ENCODE peak calls at places on chromosomes 3 and 15, in eight cellular contexts. M, Z, C, F, E, O, P and U are unnamed samples. For H3K4me1, the result is how much of the 10 kb centered on the place peaks cover.

GRCh38 chr15:71687902-71688508 is 122.3 kb upstream of the NR2E3 start:
- DNase-seq in E (no peak), C (no peak), O (no peak), P (no peak), M (no peak), F (no peak), Z (no peak), U (no peak)

GRCh38 chr3:40055956-40056355 is 246.5 kb downstream of the MYRIP start:
- DNase-seq in F (no peak), O (no peak), P (no peak), Z (no peak), C (no peak), E (no peak), M (no peak), U (no peak)

GRCh38 chr3:59451800-59452741 is 402.2 kb upstream of the CFAP20DC start:
- DNase-seq in C (no peak), Z (no peak), P (no peak), F (no peak), M (no peak), O (no peak), E (no peak), U (no peak)

GRCh38 chr3:136381051-136381450 is 130.9 kb downstream of the PCCB start:
- DNase-seq in P (no peak), M (no peak), C (no peak), Z (no peak), E (no peak), F (no peak), O (no peak), U (no peak)

GRCh38 chr3:149479621-149480325 is 5.3 kb downstream of the TM4SF4 start:
- DNase-seq in Z (no peak), F (no peak), O (no peak), C (no peak), M (no peak), E (no peak), P (no peak), U (no peak)

GRCh38 chr3:22887664-22888291 is 315.3 kb upstream of the UBE2E2 start:
- DNase-seq in P (no peak), O (no peak), M (peak), E (no peak), Z (no peak), F (no peak), C (peak), U (no peak)

GRCh38 chr15:99998661-99999101 is 265.4 kb upstream of the LYSMD4 start:
- DNase-seq in Z (no peak), E (peak), P (no peak), F (no peak), C (no peak), M (peak), O (no peak), U (peak)

GRCh38 chr3:10700821-10701220 is 115.2 kb upstream of the SLC6A11 start:
- DNase-seq in F (no peak), E (no peak), Z (no peak), P (no peak), M (no peak), C (no peak), O (no peak), U (no peak)

GRCh38 chr3:117722856-117723255 is 1013.3 kb downstream of the TUSC7 start:
- DNase-seq in E (no peak), Z (no peak), C (no peak), F (no peak), M (no peak), O (no peak), P (peak), U (no peak)

GRCh38 chr3:53174346-53175250 is 13.6 kb downstream of the PRKCD start:
- DNase-seq in F (no peak), C (no peak), Z (no peak), M (no peak), O (no peak), P (no peak), E (no peak), U (no peak)

GRCh38 chr3:166195808-166196207 is 358.6 kb upstream of the BCHE start:
- DNase-seq in F (no peak), Z (no peak), E (no peak), C (no peak), O (no peak), P (no peak), M (no peak), U (no peak)

GRCh38 chr3:59266551-59266950 is 216.7 kb upstream of the CFAP20DC start:
- DNase-seq in C (no peak), M (no peak), F (no peak), O (no peak), P (no peak), Z (no peak), E (no peak), U (no peak)

GRCh38 chr3:111695584-111696213 is 100.6 kb upstream of the ZBED2 start:
- DNase-seq in Z (no peak), C (no peak), F (no peak), E (no peak), O (no peak), M (no peak), P (no peak), U (no peak)

GRCh38 chr3:47984089-47984759 is 32.0 kb downstream of the MAP4 start:
- DNase-seq in C (no peak), O (no peak), F (no peak), Z (no peak), M (peak), E (no peak), P (no peak), U (no peak)

GRCh38 chr15:62912808-62913207 is 129.7 kb upstream of the TPM1 start:
- DNase-seq in F (no peak), E (no peak), Z (no peak), C (no peak), M (no peak), O (no peak), P (no peak), U (no peak)

GRCh38 chr3:72818092-72818721 is 30.0 kb downstream of the SHQ1 start:
- DNase-seq in C (peak), P (no peak), M (peak), Z (no peak), E (no peak), F (no peak), O (no peak), U (no peak)

GRCh38 chr3:38554127-38554827 is 58.1 kb downstream of the EXOG start:
- DNase-seq in M (no peak), F (no peak), C (no peak), Z (no peak), E (peak), O (no peak), P (no peak), U (peak)

GRCh38 chr3:157239082-157239704 is 79.2 kb upstream of the CCNL1 start:
- DNase-seq in C (peak), O (peak), M (peak), E (peak), F (peak), Z (peak), P (peak), U (peak)

GRCh38 chr3:11661827-11662226 is 18.1 kb upstream of the VGLL4 start:
- DNase-seq in M (no peak), F (no peak), O (no peak), Z (no peak), P (no peak), C (no peak), E (no peak), U (no peak)

GRCh38 chr3:9784876-9785443 is 7.3 kb downstream of the TADA3 start:
- DNase-seq in M (no peak), E (no peak), F (no peak), Z (no peak), C (no peak), P (no peak), O (no peak), U (no peak)

GRCh38 chr15:74768771-74769342 is 13.0 kb upstream of the CSK start:
- DNase-seq in O (peak), C (peak), M (peak), Z (peak), E (peak), F (no peak), P (peak), U (peak)

GRCh38 chr3:197468866-197469382 is 86.8 kb downstream of the BDH1 start:
- DNase-seq in M (no peak), Z (no peak), F (no peak), C (peak), O (no peak), E (peak), P (no peak), U (peak)

GRCh38 chr3:130838898-130839572 is 54.8 kb upstream of the ATP2C1 start:
- DNase-seq in P (no peak), Z (no peak), O (no peak), E (no peak), C (no peak), M (no peak), F (no peak), U (no peak)
- H3K4me3 ChIP-seq in P (no peak), Z (no peak), O (no peak), E (no peak), C (no peak), M (no peak), F (peak), U (no peak)

DNA sequence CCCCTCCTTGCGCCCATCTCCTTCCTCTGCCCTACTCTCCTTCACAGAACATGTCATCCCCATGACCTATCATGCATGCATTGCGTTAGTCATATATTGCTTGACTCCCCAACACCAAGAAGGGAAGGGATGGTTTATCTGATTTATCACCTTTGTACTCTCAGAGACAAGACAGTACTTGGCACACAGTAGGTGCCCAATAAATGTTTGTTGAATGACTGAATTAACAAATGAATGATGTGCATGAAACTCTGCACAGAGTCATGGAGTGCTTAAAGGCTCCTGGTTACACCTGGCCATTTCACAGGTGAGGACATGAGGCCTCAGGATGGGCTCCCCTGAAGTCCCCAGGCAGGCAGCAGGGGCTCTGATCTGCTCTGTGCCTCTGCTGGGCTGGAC is 59.6 kb downstream of the IQSEC1 start:
- DNase-seq in C (no peak), M (no peak), E (no peak), F (no peak), O (no peak), P (no peak), Z (no peak), U (no peak)
- H3K4me1 ChIP-seq in C (under half), M (half or more), E (half or more), F (under half), O (under half), P (under half), Z (under half), U (half or more)

GRCh38 chr3:129605593-129606521 is 619 bp downstream of the PLXND1 start:
- DNase-seq in F (peak), O (no peak), C (peak), M (peak), E (peak), P (no peak), Z (peak), U (peak)
- TF ChIP-seq CTCF in F (no peak), O (no peak), C (peak), M (no peak), E (no peak), P (peak), Z (no peak), U (no peak)

DNA sequence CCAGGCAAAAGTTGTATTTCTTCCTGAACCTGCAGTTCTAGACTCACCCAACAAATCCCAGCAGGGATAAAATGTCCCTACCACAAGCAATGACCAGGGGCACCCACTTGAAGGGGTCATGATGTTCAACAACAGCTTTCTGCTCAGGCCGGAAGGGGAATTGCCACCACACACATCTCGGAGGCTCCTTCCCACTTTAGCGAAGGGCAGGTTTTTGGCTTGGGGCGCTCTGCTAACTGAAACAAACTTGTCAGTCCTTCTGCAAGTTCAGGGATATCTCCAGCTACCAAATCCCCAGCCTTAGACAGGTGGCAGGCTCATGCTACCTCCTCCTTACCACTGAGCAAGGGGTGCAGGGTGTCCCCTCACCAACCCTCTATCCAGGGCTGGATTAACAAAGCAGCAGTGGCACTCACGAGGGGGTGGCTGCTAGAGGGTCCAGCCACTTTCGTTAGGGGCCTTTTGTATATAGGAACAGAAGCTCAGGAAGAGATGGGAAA is 2.2 kb downstream of the ADCY5 start:
- DNase-seq in P (no peak), F (no peak), E (no peak), C (no peak), O (no peak), Z (no peak), M (no peak), U (peak)
- H3K4me3 ChIP-seq in P (peak), F (peak), E (peak), C (no peak), O (peak), Z (peak), M (no peak), U (peak)

GRCh38 chr3:185422677-185423076 is 59.7 kb downstream of the MAP3K13 start:
- DNase-seq in M (peak), F (no peak), Z (no peak), C (no peak), P (no peak), O (no peak), E (no peak), U (no peak)

GRCh38 chr3:185423178-185423577 is 60.2 kb downstream of the MAP3K13 start:
- DNase-seq in F (peak), P (no peak), C (no peak), M (peak), O (peak), Z (no peak), E (no peak), U (no peak)

GRCh38 chr3:185424435-185424834 is 61.5 kb downstream of the MAP3K13 start:
- DNase-seq in P (no peak), F (no peak), O (no peak), Z (no peak), E (no peak), M (no peak), C (no peak), U (no peak)

GRCh38 chr3:185421577-185422232 is 58.8 kb downstream of the MAP3K13 start:
- DNase-seq in E (no peak), P (no peak), M (no peak), C (no peak), F (no peak), Z (no peak), O (no peak), U (no peak)

GRCh38 chr3:185420762-185421161 is 57.8 kb downstream of the MAP3K13 start:
- DNase-seq in E (no peak), P (no peak), Z (no peak), O (no peak), M (peak), F (no peak), C (no peak), U (no peak)
- H3K4me1 ChIP-seq in E (under half), P (under half), Z (under half), O (under half), M (under half), F (under half), C (under half), U (under half)

GRCh38 chr3:57852896-57853295 is 96.8 kb downstream of the SLMAP start:
- DNase-seq in C (peak), P (no peak), F (no peak), M (no peak), Z (no peak), E (no peak), O (no peak), U (no peak)
- TF ChIP-seq CTCF in C (peak), P (peak), F (peak), M (peak), Z (no peak), E (peak), O (peak), U (no peak)